ENCODE peak calls at places on chromosomes 12 and 14, in eight cellular contexts. Q is KBM-7; V is NCI-H1105 treated with DMSO at 0.1 percent for 48 hours; C is HS-5; R is left ventricle myocardium inferior; K is GDM1; P is heart left ventricle; I is stimulated activated CD4-positive, alpha-beta T cell treated with anti-CD3 and anti-CD28 coated beads, Interleukin-1b, Interleukin-23, amount 100 ng/mL, for 1 hour. Y is an unnamed sample.

GRCh38 chr12:106642991-106643390 is 60.2 kb downstream of the RFX4 start:
- DNase-seq in K (no peak), R (no peak), I (no peak), Q (no peak), P (no peak), V (no peak), C (no peak), Y (no peak)

GRCh38 chr14:93999573-93999972 is 2.5 kb downstream of the CCDC197 start:
- DNase-seq in I (no peak), C (no peak), K (no peak), Q (no peak), V (no peak), R (no peak), P (no peak), Y (no peak)

GRCh38 chr14:100640481-100641273 is 53.5 kb upstream of the BEGAIN start:
- DNase-seq in V (no peak), K (peak), C (no peak), P (no peak), I (no peak), R (no peak), Q (peak), Y (no peak)

GRCh38 chr14:94269156-94269555 is 23.9 kb downstream of the SERPINA10 start:
- DNase-seq in I (no peak), C (no peak), R (no peak), Q (no peak), V (no peak), P (no peak), K (no peak), Y (no peak)

GRCh38 chr14:52318829-52319604 is 4.9 kb downstream of the PTGER2 start:
- DNase-seq in C (no peak), P (no peak), Q (no peak), K (no peak), V (no peak), R (no peak), I (no peak), Y (no peak)

GRCh38 chr12:48980389-48980952 is 2.3 kb downstream of the WNT1 start:
- DNase-seq in K (no peak), R (no peak), Q (no peak), I (no peak), V (no peak), P (no peak), C (no peak), Y (no peak)

GRCh38 chr12:121610239-121611149 is 15.8 kb upstream of the ORAI1 start:
- DNase-seq in C (no peak), V (no peak), Q (no peak), K (no peak), I (no peak), R (no peak), P (no peak), Y (no peak)

GRCh38 chr12:111353603-111354295 is 15.1 kb downstream of the PHETA1 start:
- DNase-seq in C (no peak), R (no peak), P (no peak), V (no peak), K (no peak), Q (no peak), I (no peak), Y (no peak)

GRCh38 chr12:65171870-65172269 is 2.5 kb downstream of the LEMD3 start:
- DNase-seq in C (no peak), P (no peak), I (no peak), K (no peak), V (no peak), Q (peak), R (no peak), Y (no peak)

GRCh38 chr12:71662861-71663560 is 637 bp downstream of the ZFC3H1 start:
- DNase-seq in I (peak), Q (peak), P (peak), C (peak), K (peak), V (peak), R (peak), Y (no peak)

GRCh38 chr12:78183854-78184253 is 353.2 kb downstream of the NAV3 start:
- DNase-seq in V (no peak), I (no peak), R (no peak), Q (no peak), K (no peak), C (no peak), P (no peak), Y (no peak)

GRCh38 chr14:60251877-60252276 is 2.9 kb downstream of the PPM1A start:
- DNase-seq in V (no peak), K (no peak), C (no peak), Q (no peak), P (no peak), I (no peak), R (no peak), Y (no peak)